ENCODE peak calls at places on chromosomes 5 and 9, in five cellular contexts. B, X, U, J and O are unnamed samples.

GRCh38 chr5:148909001-148909400 is 82.6 kb downstream of the ADRB2 start:
- DNase-seq in B (no peak), X (no peak), U (no peak), J (no peak), O (no peak)

GRCh38 chr5:136082390-136083193 is 50.1 kb upstream of the SMAD5 start:
- DNase-seq in B (no peak), X (peak; percentile 86), U (peak; percentile 75), J (peak; percentile 69), O (peak; percentile 82)

GRCh38 chr5:31029925-31030324 is 163.6 kb upstream of the CDH6 start:
- DNase-seq in B (no peak), X (no peak), U (no peak), J (no peak), O (no peak)

GRCh38 chr9:134660407-134660806 is 18.8 kb downstream of the COL5A1 start:
- DNase-seq in B (no peak), X (no peak), U (no peak), J (no peak), O (no peak)

GRCh38 chr9:126283799-126284465 is 42.7 kb upstream of the MVB12B start:
- DNase-seq in B (no peak), X (no peak), U (no peak), J (no peak), O (peak; percentile 25)

GRCh38 chr5:169160405-169160901 is 140.5 kb downstream of the SLIT3 start:
- DNase-seq in B (no peak), X (peak; percentile 46), U (no peak), J (no peak), O (no peak)

GRCh38 chr9:2662496-2662895 is 40.9 kb downstream of the VLDLR start:
- DNase-seq in B (no peak), X (peak; percentile 35), U (no peak), J (no peak), O (no peak)

GRCh38 chr9:93451762-93452709 is 551 bp downstream of the FAM120A start:
- DNase-seq in B (no peak), X (peak; percentile 68), U (peak; percentile 36), J (no peak), O (peak; percentile 57)

GRCh38 chr9:37198034-37198718 is 77.8 kb downstream of the ZCCHC7 start:
- DNase-seq in B (no peak), X (no peak), U (no peak), J (no peak), O (no peak)

GRCh38 chr5:129963359-129963758 is 59.1 kb downstream of the CHSY3 start:
- DNase-seq in B (no peak), X (no peak), U (no peak), J (no peak), O (no peak)

GRCh38 chr5:35672995-35673394 is 55.3 kb downstream of the SPEF2 start:
- DNase-seq in B (no peak), X (peak; percentile 16), U (no peak), J (no peak), O (peak; percentile 78)

GRCh38 chr5:6676702-6677101 is 36.5 kb upstream of the TENT4A start:
- DNase-seq in B (no peak), X (no peak), U (no peak), J (no peak), O (no peak)

GRCh38 chr5:141363952-141364660 is at the start of gene PCDHGA5:
- DNase-seq in B (no peak), X (no peak), U (no peak), J (no peak), O (no peak)

GRCh38 chr5:142545653-142546322 is 140.1 kb downstream of the FGF1 start:
- DNase-seq in B (no peak), X (no peak), U (no peak), J (no peak), O (no peak)

GRCh38 chr5:124803617-124804331 is 57.3 kb upstream of the ZNF608 start:
- DNase-seq in B (no peak), X (no peak), U (no peak), J (no peak), O (no peak)

GRCh38 chr9:97615439-97616072 is 17.6 kb downstream of the TSTD2 start:
- DNase-seq in B (no peak), X (peak; percentile 78), U (peak; percentile 42), J (peak; percentile 51), O (peak; percentile 78)

GRCh38 chr9:115653231-115653630 is 500.4 kb upstream of the PAPPA start:
- DNase-seq in B (no peak), X (no peak), U (no peak), J (no peak), O (no peak)

GRCh38 chr9:114318416-114318815 is 4.5 kb upstream of the ORM1 start:
- DNase-seq in B (no peak), X (no peak), U (no peak), J (no peak), O (no peak)

GRCh38 chr9:89021154-89021803 is 30.0 kb downstream of the S1PR3 start:
- DNase-seq in B (no peak), X (peak; percentile 25), U (peak; percentile 72), J (peak; percentile 34), O (peak; percentile 45)

GRCh38 chr5:435961-436640 is 6.9 kb upstream of the EXOC3 start:
- DNase-seq in B (no peak), X (no peak), U (no peak), J (no peak), O (no peak)

DNA sequence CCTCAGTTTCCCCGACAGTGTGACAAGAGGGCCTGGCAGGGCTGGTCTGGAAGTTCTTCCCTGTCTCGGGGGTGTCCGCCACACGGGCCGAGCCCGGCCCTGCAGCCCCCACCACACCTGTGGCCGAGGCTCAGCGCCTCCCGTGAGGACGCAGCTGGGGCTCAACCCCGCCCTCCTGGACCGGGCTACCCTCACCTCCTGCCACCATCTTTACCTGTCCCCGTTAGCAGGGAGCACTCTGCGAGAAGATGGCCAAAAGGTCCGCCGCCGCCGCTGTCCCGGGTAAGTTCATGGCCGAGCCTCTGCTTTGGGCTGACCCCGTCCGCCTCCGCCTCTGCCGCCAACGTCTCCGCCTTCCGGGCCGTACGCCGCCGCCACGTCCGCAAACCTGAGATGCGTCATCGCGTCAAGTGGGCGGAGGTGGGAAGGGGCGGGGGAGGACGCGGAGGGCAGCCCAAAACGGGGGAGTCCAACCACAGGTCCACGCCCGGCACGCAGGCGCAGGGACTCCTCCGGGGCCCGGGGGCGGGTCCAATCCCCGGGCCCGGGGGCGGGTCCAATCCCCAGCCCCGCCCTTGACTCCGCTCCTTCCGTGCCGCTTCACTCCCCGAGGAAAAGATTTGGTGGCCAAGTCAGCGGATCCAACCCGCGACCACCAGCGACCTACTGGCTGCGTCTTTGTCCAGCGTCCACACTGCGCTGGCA is at the start of gene LYSMD3:
- DNase-seq in B (peak; percentile 85), X (peak; percentile 98), U (peak; percentile 98), J (peak; percentile 93), O (peak; percentile 97)
- TF ChIP-seq POLR2A in B (peak; percentile 79), X (peak; percentile 96), U (peak; percentile 94), J (peak; percentile 48), O (peak; percentile 98)

DNA sequence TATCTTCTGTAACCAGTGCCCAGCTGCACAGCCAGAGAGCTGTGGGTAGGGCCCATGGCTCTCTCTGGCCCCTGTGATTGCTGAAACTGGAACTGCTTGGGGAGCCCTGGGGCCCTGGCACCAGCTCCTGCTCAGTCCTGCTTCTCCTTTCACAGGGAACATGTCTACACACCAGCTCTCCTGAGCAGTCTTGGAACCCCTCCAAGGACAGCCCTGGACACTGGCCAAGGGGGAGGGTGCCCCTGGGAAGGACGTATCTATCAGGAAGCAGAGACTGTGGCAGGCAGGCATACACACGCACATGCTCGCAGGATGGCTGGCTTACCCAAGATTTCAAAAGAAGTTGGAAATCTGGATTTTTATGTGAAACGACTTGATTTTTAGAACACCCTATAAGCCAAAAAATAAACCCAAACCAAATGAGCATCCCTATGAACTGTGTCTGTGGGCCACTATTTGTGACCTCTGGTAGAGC is 8.8 kb upstream of the TRAF1 start:
- DNase-seq in B (peak; percentile 39), X (peak; percentile 99), U (peak; percentile 96), J (peak; percentile 97), O (peak; percentile 99)
- H3K4me3 ChIP-seq in B (no peak overlapping the region), X (no peak overlapping the region), U (no peak overlapping the region), J (no peak overlapping the region), O (no peak overlapping the region)

DNA sequence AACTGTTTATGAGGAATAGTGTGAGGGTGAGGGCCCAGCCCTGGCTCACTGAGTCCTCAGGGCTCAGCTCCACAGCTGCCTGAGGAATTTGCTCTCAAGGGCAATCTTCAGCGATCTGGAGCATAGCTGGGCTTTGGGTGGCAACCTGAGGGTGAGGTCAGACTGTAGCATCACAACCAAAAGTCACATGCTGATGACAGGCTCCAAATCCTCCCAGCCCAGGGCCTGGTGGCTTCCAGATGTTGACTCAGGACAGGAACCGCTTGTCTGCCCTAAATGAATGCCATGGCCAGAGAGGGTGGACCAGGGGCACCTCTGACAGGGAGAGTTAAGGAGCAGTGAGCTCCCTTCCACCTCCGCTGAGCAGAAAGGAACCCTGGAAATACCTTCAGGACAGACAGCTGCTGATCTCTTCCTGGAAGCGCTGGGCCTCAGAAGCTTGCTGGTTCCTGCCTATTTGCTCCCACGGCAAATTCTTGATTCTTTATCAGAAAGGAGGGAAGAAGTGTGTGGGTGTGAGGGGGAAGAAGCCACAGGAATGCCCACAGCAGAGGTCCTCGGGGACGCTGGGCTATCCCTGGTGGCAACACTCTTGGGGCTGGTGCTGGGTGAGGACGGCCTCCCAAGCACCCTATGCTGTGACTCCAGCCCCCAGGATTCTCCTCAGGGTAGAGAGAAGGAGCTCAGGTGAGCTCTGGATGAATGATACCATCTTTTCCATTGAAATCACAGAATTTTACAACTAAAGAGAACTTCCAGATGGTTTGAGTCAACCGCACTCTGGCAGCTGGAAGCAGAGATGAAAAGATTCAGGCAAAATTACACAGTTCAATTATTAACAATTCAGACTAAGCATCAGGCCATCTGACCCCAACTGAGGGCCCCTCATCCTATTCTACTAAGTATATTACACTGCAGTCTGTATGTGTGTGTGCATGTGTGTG is 13.8 kb upstream of the CTSL start:
- DNase-seq in B (no peak), X (peak; percentile 34), U (no peak), J (no peak), O (peak; percentile 75)
- H3K27ac ChIP-seq in B (peak overlapping the region; percentile 47), X (no peak overlapping the region), U (no peak overlapping the region), J (peak overlapping the region; percentile 31), O (peak overlapping the region; percentile 13)

GRCh38 chr5:138339464-138339863 is 1.4 kb downstream of the FAM53C start:
- DNase-seq in B (no peak), X (no peak), U (no peak), J (no peak), O (no peak)

GRCh38 chr5:138336952-138337684 is 948 bp upstream of the FAM53C start:
- DNase-seq in B (no peak), X (peak; percentile 87), U (peak; percentile 77), J (peak; percentile 78), O (peak; percentile 71)

GRCh38 chr5:138337685-138338410 is at the start of gene FAM53C:
- DNase-seq in B (peak; percentile 58), X (peak; percentile 94), U (peak; percentile 93), J (peak; percentile 84), O (peak; percentile 96)

GRCh38 chr5:138339086-138339456 is 1.0 kb downstream of the FAM53C start:
- DNase-seq in B (no peak), X (peak; percentile 19), U (no peak), J (no peak), O (peak; percentile 13)

DNA sequence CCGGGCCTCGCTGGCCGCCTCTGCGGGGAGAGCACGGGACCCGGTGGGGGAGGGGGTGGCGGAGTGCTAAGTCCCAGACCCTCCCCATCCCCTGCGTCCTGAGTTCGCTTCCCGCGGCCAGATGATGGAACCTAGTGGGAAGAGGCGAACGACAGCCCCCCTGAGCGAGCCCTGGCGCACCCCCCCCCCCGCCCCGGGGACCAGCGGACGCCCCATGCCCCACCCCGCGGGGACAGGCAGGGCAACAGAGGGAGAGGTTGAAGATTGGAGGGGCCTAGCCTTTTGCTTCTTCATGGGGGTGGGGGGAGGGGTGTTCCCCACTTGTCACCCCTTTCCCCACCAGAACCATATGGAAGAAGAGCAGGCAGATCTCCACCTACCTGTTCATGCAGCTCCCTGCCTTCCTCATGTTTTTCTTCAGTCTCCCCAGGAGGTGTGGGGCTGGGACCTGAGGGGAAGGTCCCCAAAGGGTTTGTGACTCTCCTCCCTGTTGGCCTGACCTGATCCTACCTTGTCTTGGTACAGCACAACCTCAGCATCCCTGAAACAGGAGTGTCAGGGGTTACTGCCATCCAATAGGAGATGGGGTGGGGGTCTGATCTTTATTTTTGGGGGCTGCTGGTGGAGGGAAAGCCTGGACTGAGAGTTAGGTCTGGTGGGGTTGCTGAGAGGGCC is 482 bp downstream of the FAM53C start:
- DNase-seq in B (no peak), X (no peak), U (no peak), J (no peak), O (no peak)
- TF ChIP-seq POLR2A in B (no peak), X (no peak), U (no peak), J (no peak), O (no peak)